ENCODE peak calls at places on chromosomes 12 and 14, in six cellular contexts. F is left colon, P is NCI-H187, Q is gastrocnemius medialis, U is GM20000, L is ureter. C is an unnamed sample.

GRCh38 chr12:44667461-44667860 is 208.7 kb downstream of the NELL2 start:
- DNase-seq in L (no peak), U (no peak), F (no peak), Q (no peak), P (no peak), C (no peak)

GRCh38 chr12:64036414-64036813 is 185.7 kb downstream of the KICS2 start:
- DNase-seq in L (no peak), U (no peak), Q (no peak), F (no peak), P (no peak), C (no peak)

GRCh38 chr12:21526721-21527345 is 737 bp downstream of the SPX start:
- DNase-seq in P (no peak), F (no peak), L (no peak), U (no peak), Q (no peak), C (no peak)

GRCh38 chr12:575948-576612 is 87.2 kb downstream of the NINJ2 start:
- DNase-seq in P (peak), F (peak), U (peak), Q (peak), L (peak), C (peak)

GRCh38 chr14:30709201-30709600 is 87.1 kb downstream of the SCFD1 start:
- DNase-seq in U (no peak), F (no peak), Q (no peak), L (no peak), P (no peak), C (no peak)

GRCh38 chr12:100539209-100539608 is 34.3 kb upstream of the GAS2L3 start:
- DNase-seq in U (peak), F (peak), P (no peak), L (no peak), Q (no peak), C (no peak)

GRCh38 chr14:89419973-89420482 is 3.0 kb upstream of the FOXN3 start:
- DNase-seq in Q (no peak), U (no peak), F (no peak), L (no peak), P (no peak), C (no peak)

GRCh38 chr14:24674204-24674970 is 40.4 kb upstream of the GZMB start:
- DNase-seq in L (no peak), P (no peak), U (no peak), F (peak), Q (no peak), C (peak)

GRCh38 chr14:101590616-101591015 is 29.3 kb downstream of the DIO3 start:
- DNase-seq in Q (no peak), L (no peak), P (no peak), F (no peak), U (no peak), C (no peak)

GRCh38 chr14:99207456-99207855 is 64.5 kb downstream of the BCL11B start:
- DNase-seq in U (no peak), P (no peak), L (no peak), Q (no peak), F (no peak), C (no peak)

GRCh38 chr14:28609228-28609828 is 157.3 kb upstream of the FOXG1 start:
- DNase-seq in Q (no peak), F (peak), U (peak), L (no peak), P (peak), C (peak)

GRCh38 chr12:60052483-60052882 is 456.7 kb downstream of the SLC16A7 start:
- DNase-seq in F (no peak), P (no peak), U (no peak), Q (no peak), L (no peak), C (no peak)

GRCh38 chr12:123860369-123860768 is 98.3 kb downstream of the DNAH10 start:
- DNase-seq in F (no peak), Q (no peak), P (no peak), U (no peak), L (no peak), C (no peak)

GRCh38 chr12:3107071-3107583 is 29.9 kb downstream of the TSPAN9 start:
- DNase-seq in L (no peak), F (no peak), P (no peak), Q (no peak), U (no peak), C (no peak)

GRCh38 chr14:103279129-103280025 is 54.7 kb upstream of the EIF5 start:
- DNase-seq in U (no peak), F (no peak), P (no peak), L (no peak), Q (no peak), C (no peak)

GRCh38 chr14:101965145-101965531 is 765 bp downstream of the DYNC1H1 start:
- DNase-seq in U (peak), F (peak), P (peak), L (peak), Q (peak), C (peak)

GRCh38 chr14:37172936-37173613 is 669 bp upstream of the SLC25A21 start:
- DNase-seq in U (no peak), Q (no peak), P (no peak), L (no peak), F (no peak), C (no peak)

GRCh38 chr14:76848879-76849278 is 22.7 kb downstream of the LRRC74A start:
- DNase-seq in U (no peak), L (no peak), Q (no peak), F (no peak), P (no peak), C (no peak)

GRCh38 chr12:118375348-118375747 is 1.0 kb upstream of the SUDS3 start:
- DNase-seq in U (no peak), Q (no peak), F (no peak), P (no peak), L (no peak), C (no peak)

GRCh38 chr12:122871851-122872785 is 23.8 kb downstream of the VPS37B start:
- DNase-seq in U (peak), P (peak), Q (peak), L (peak), F (peak), C (peak)

GRCh38 chr14:95018845-95019244 is 138.5 kb downstream of the DICER1 start:
- DNase-seq in U (no peak), F (no peak), Q (no peak), P (no peak), L (no peak), C (no peak)

GRCh38 chr14:37973031-37973908 is 234.4 kb upstream of the SSTR1 start:
- DNase-seq in P (no peak), U (no peak), Q (no peak), L (no peak), F (no peak), C (no peak)

GRCh38 chr12:102740157-102741032 is 176.6 kb downstream of the PAH start:
- DNase-seq in F (no peak), P (no peak), Q (no peak), L (no peak), U (peak), C (no peak)

GRCh38 chr14:99655521-99655920 is 10.6 kb downstream of the HHIPL1 start:
- DNase-seq in L (no peak), F (no peak), Q (no peak), U (no peak), P (no peak), C (no peak)

GRCh38 chr12:71138011-71138410 is 19.8 kb downstream of the TSPAN8 start:
- DNase-seq in P (no peak), L (no peak), F (no peak), U (no peak), Q (no peak), C (no peak)

GRCh38 chr12:113293100-113293499 is 41.8 kb downstream of the SLC8B1 start:
- DNase-seq in U (no peak), P (no peak), Q (no peak), L (no peak), F (no peak), C (no peak)

GRCh38 chr12:55172686-55173085 is 46.5 kb downstream of the OR9K2 start:
- DNase-seq in P (no peak), L (no peak), F (no peak), Q (no peak), U (no peak), C (no peak)

GRCh38 chr14:52922656-52923055 is 28.2 kb downstream of the FERMT2 start:
- DNase-seq in U (no peak), P (no peak), F (no peak), Q (no peak), L (no peak), C (no peak)

C was measured in HL-60.